ENCODE peak calls at places on chromosome 12, in ten cellular contexts. W is T-helper 2 cell treated with Interferon-gamma antibody and Interleukin-4, amounts not matched to agents 5 μg/mL and 100 μg/mL, for 36 hours; Y is astrocyte of the cerebellum; A is stimulated activated CD8-positive, alpha-beta memory T cell treated with anti-CD3 and anti-CD28 coated beads, Interleukin-12 subunit alpha, Interleukin-12 subunit beta, amount 100 ng/mL, for 1 hour; B is COR-L47; K is stomach; R is T follicular helper cell; S is glutamatergic neuron; H is NCI-H146; U is activated naive CD4-positive, alpha-beta T cell treated with Interleukin-2 at 50 U/mL for 16 hours. O is an unnamed sample.

GRCh38 chr12:119082496-119082895 is 96.2 kb upstream of the HSPB8 start:
- DNase-seq in H (no peak), U (no peak), S (no peak), R (no peak), W (no peak), K (no peak), A (no peak), B (no peak), Y (no peak), O (no peak)

GRCh38 chr12:57213763-57214397 is 2.7 kb upstream of the NXPH4 start:
- DNase-seq in B (no peak), S (no peak), U (no peak), W (no peak), H (no peak), K (no peak), R (no peak), A (no peak), Y (no peak), O (no peak)

GRCh38 chr12:62519043-62519442 is 52.4 kb downstream of the MON2 start:
- DNase-seq in K (no peak), W (no peak), B (peak; percentile 64), R (no peak), U (no peak), H (no peak), Y (no peak), A (no peak), S (no peak), O (no peak)

GRCh38 chr12:111169032-111169431 is 199.9 kb downstream of the PHETA1 start:
- DNase-seq in K (no peak), A (no peak), R (no peak), S (no peak), U (no peak), W (no peak), Y (no peak), H (no peak), B (no peak), O (no peak)

GRCh38 chr12:92927055-92927435 is 2.0 kb downstream of the EEA1 start:
- DNase-seq in B (peak; percentile 20), U (peak; percentile 61), H (no peak), K (no peak), S (no peak), Y (no peak), R (peak; percentile 14), A (no peak), W (peak; percentile 62), O (no peak)

GRCh38 chr12:62643470-62643869 is 176.8 kb downstream of the MON2 start:
- DNase-seq in W (no peak), S (no peak), H (no peak), A (no peak), K (no peak), U (no peak), B (no peak), Y (no peak), R (no peak), O (no peak)

GRCh38 chr12:19140381-19141236 is 11.1 kb downstream of the PLEKHA5 start:
- DNase-seq in U (no peak), K (no peak), S (no peak), B (no peak), H (no peak), W (no peak), Y (no peak), A (no peak), R (no peak), O (no peak)

GRCh38 chr12:120944645-120945217 is 33.6 kb upstream of the HNF1A start:
- DNase-seq in H (peak; percentile 29), A (peak; percentile 50), S (peak; percentile 68), W (peak; percentile 56), U (peak; percentile 71), K (peak; percentile 67), Y (peak; percentile 6), B (no peak), R (peak; percentile 38), O (peak; percentile 70)

GRCh38 chr12:64722835-64723234 is 36.4 kb downstream of the GNS start:
- DNase-seq in H (no peak), S (no peak), A (no peak), U (no peak), B (no peak), R (no peak), Y (no peak), W (no peak), K (no peak), O (no peak)

GRCh38 chr12:64679487-64679983 is 69.2 kb downstream of the RASSF3 start:
- DNase-seq in R (peak; percentile 59), A (peak; percentile 39), H (peak; percentile 70), B (peak; percentile 88), S (no peak), Y (peak; percentile 69), K (peak; percentile 71), W (peak; percentile 47), U (peak; percentile 56), O (no peak)

GRCh38 chr12:120015313-120015712 is 26.3 kb downstream of the BICDL1 start:
- DNase-seq in A (no peak), U (peak; percentile 70), K (no peak), W (peak; percentile 70), R (no peak), Y (no peak), H (no peak), B (no peak), S (no peak), O (no peak)

GRCh38 chr12:131914179-131914702 is 14.8 kb upstream of the PUS1 start:
- DNase-seq in S (no peak), R (no peak), H (no peak), K (no peak), U (no peak), W (no peak), B (no peak), A (no peak), Y (no peak), O (no peak)

GRCh38 chr12:182381-182883 is 31.5 kb downstream of the SLC6A12 start:
- DNase-seq in Y (no peak), R (no peak), S (no peak), H (no peak), U (no peak), K (no peak), B (no peak), A (no peak), W (no peak), O (no peak)

GRCh38 chr12:55495490-55495889 is 3.3 kb downstream of the OR6C68 start:
- DNase-seq in A (no peak), Y (no peak), S (no peak), H (no peak), U (no peak), K (no peak), W (no peak), R (no peak), B (no peak), O (no peak)

GRCh38 chr12:57193706-57194245 is 22.8 kb upstream of the NXPH4 start:
- DNase-seq in U (no peak), K (no peak), S (no peak), R (no peak), H (no peak), Y (no peak), B (no peak), A (no peak), W (no peak), O (no peak)

GRCh38 chr12:59041241-59042121 is 121.2 kb upstream of the LRIG3 start:
- DNase-seq in W (no peak), S (no peak), A (no peak), R (no peak), U (no peak), K (no peak), Y (peak; percentile 75), H (no peak), B (no peak), O (no peak)

GRCh38 chr12:79689041-79689476 is 1.7 kb downstream of the PAWR start:
- DNase-seq in A (no peak), H (peak; percentile 11), S (no peak), Y (no peak), K (no peak), W (no peak), B (no peak), U (no peak), R (no peak), O (no peak)

GRCh38 chr12:1655225-1655788 is 26.3 kb downstream of the WNT5B start:
- DNase-seq in S (no peak), H (no peak), W (no peak), R (no peak), A (no peak), K (no peak), U (no peak), B (no peak), Y (no peak), O (no peak)

GRCh38 chr12:26153421-26154154 is 28.8 kb upstream of the BHLHE41 start:
- DNase-seq in U (no peak), S (no peak), B (no peak), H (no peak), W (no peak), Y (peak; percentile 83), A (no peak), K (no peak), R (no peak), O (no peak)

GRCh38 chr12:70823182-70823976 is 97.2 kb downstream of the PTPRR start:
- DNase-seq in U (no peak), R (no peak), A (no peak), H (no peak), Y (no peak), W (no peak), S (no peak), K (no peak), B (no peak), O (no peak)

GRCh38 chr12:82627799-82628198 is 58.9 kb upstream of the TMTC2 start:
- DNase-seq in K (no peak), B (peak; percentile 43), A (no peak), U (no peak), Y (peak; percentile 13), H (peak; percentile 67), R (no peak), W (no peak), S (no peak), O (peak; percentile 27)

GRCh38 chr12:52228931-52229330 is 4.1 kb upstream of the KRT7 start:
- DNase-seq in U (no peak), Y (no peak), S (no peak), A (no peak), K (no peak), H (no peak), B (no peak), R (no peak), W (no peak), O (no peak)

GRCh38 chr12:64318605-64319004 is 72.0 kb downstream of the C12orf56 start:
- DNase-seq in H (no peak), A (no peak), R (no peak), W (no peak), S (no peak), K (no peak), U (no peak), B (no peak), Y (peak; percentile 3), O (no peak)

GRCh38 chr12:29552324-29552927 is 54.9 kb upstream of the OVCH1 start:
- DNase-seq in W (peak; percentile 23), A (peak; percentile 18), Y (no peak), R (peak; percentile 42), B (no peak), U (peak; percentile 61), K (peak; percentile 74), H (peak; percentile 37), S (peak; percentile 84), O (peak; percentile 69)

GRCh38 chr12:113712481-113712880 is 240.8 kb upstream of the LHX5 start:
- DNase-seq in R (no peak), B (no peak), S (peak; percentile 40), Y (no peak), W (no peak), K (no peak), U (no peak), A (no peak), H (no peak), O (no peak)

GRCh38 chr12:1527789-1528188 is 66.6 kb downstream of the FBXL14 start:
- DNase-seq in W (no peak), U (no peak), Y (no peak), H (no peak), R (no peak), B (no peak), S (no peak), K (no peak), A (no peak), O (no peak)

GRCh38 chr12:18700254-18700653 is 37.6 kb downstream of the PLCZ1 start:
- DNase-seq in A (no peak), Y (peak; percentile 88), R (no peak), H (no peak), U (no peak), B (no peak), W (no peak), K (no peak), S (no peak), O (no peak)

GRCh38 chr12:75020068-75020557 is 189.5 kb downstream of the KCNC2 start:
- DNase-seq in A (no peak), K (no peak), R (no peak), W (no peak), Y (no peak), H (no peak), U (no peak), S (peak; percentile 35), B (no peak), O (no peak)